ENCODE peak calls at places on chromosomes 3 and 15, in nine cellular contexts. One of them, this sample, is unnamed.

GRCh38 chr3:140198242-140198641 is 263.3 kb downstream of the CLSTN2 start:
- DNase-seq in stimulated activated CD4-positive, alpha-beta T cell treated with anti-CD3 and anti-CD28 coated beads, Interleukin-4, amount 100 ng/mL, for 24 hours: no peak
- DNase-seq in adrenal gland: no peak
- DNase-seq in posterior cingulate gyrus: peak; percentile 95
- DNase-seq in CD14-positive monocyte: no peak
- DNase-seq in lung microvascular endothelial cell: no peak
- DNase-seq in NCI-H2171: peak; percentile 18
- DNase-seq in stimulated activated effector memory CD8-positive, alpha-beta T cell treated with anti-CD3 and anti-CD28 coated beads, Interleukin-12 subunit alpha, Interleukin-12 subunit beta, amount 100 ng/mL, for 72 hours: no peak
- DNase-seq in AML-193: no peak
- DNase-seq in this sample: no peak

GRCh38 chr15:73927476-73928240 is 1.4 kb downstream of the LOXL1 start:
- DNase-seq in stimulated activated CD4-positive, alpha-beta T cell treated with anti-CD3 and anti-CD28 coated beads, Interleukin-4, amount 100 ng/mL, for 24 hours: peak; percentile 76
- DNase-seq in adrenal gland: peak; percentile 35
- DNase-seq in stimulated activated effector memory CD8-positive, alpha-beta T cell treated with anti-CD3 and anti-CD28 coated beads, Interleukin-12 subunit alpha, Interleukin-12 subunit beta, amount 100 ng/mL, for 72 hours: peak; percentile 81
- DNase-seq in lung microvascular endothelial cell: peak; percentile 27
- DNase-seq in posterior cingulate gyrus: peak; percentile 85
- DNase-seq in NCI-H2171: peak; percentile 71
- DNase-seq in AML-193: no peak
- DNase-seq in CD14-positive monocyte: peak; percentile 61
- DNase-seq in this sample: peak; percentile 49

GRCh38 chr3:141230293-141230692 is 1.3 kb upstream of the PXYLP1 start:
- DNase-seq in lung microvascular endothelial cell: no peak
- DNase-seq in adrenal gland: no peak
- DNase-seq in posterior cingulate gyrus: no peak
- DNase-seq in stimulated activated effector memory CD8-positive, alpha-beta T cell treated with anti-CD3 and anti-CD28 coated beads, Interleukin-12 subunit alpha, Interleukin-12 subunit beta, amount 100 ng/mL, for 72 hours: no peak
- DNase-seq in AML-193: no peak
- DNase-seq in stimulated activated CD4-positive, alpha-beta T cell treated with anti-CD3 and anti-CD28 coated beads, Interleukin-4, amount 100 ng/mL, for 24 hours: no peak
- DNase-seq in NCI-H2171: no peak
- DNase-seq in CD14-positive monocyte: no peak
- DNase-seq in this sample: no peak

GRCh38 chr3:23999012-23999641 is 54.0 kb downstream of the NR1D2 start:
- DNase-seq in stimulated activated CD4-positive, alpha-beta T cell treated with anti-CD3 and anti-CD28 coated beads, Interleukin-4, amount 100 ng/mL, for 24 hours: peak; percentile 70
- DNase-seq in lung microvascular endothelial cell: peak; percentile 56
- DNase-seq in posterior cingulate gyrus: peak; percentile 96
- DNase-seq in CD14-positive monocyte: peak; percentile 54
- DNase-seq in adrenal gland: peak; percentile 63
- DNase-seq in NCI-H2171: no peak
- DNase-seq in stimulated activated effector memory CD8-positive, alpha-beta T cell treated with anti-CD3 and anti-CD28 coated beads, Interleukin-12 subunit alpha, Interleukin-12 subunit beta, amount 100 ng/mL, for 72 hours: peak; percentile 59
- DNase-seq in AML-193: peak; percentile 45
- DNase-seq in this sample: peak; percentile 35

GRCh38 chr3:197367081-197367780 is 68.8 kb upstream of the DLG1 start:
- DNase-seq in adrenal gland: peak; percentile 54
- DNase-seq in lung microvascular endothelial cell: no peak
- DNase-seq in CD14-positive monocyte: no peak
- DNase-seq in posterior cingulate gyrus: peak; percentile 88
- DNase-seq in stimulated activated effector memory CD8-positive, alpha-beta T cell treated with anti-CD3 and anti-CD28 coated beads, Interleukin-12 subunit alpha, Interleukin-12 subunit beta, amount 100 ng/mL, for 72 hours: no peak
- DNase-seq in NCI-H2171: no peak
- DNase-seq in AML-193: no peak
- DNase-seq in stimulated activated CD4-positive, alpha-beta T cell treated with anti-CD3 and anti-CD28 coated beads, Interleukin-4, amount 100 ng/mL, for 24 hours: no peak
- DNase-seq in this sample: peak; percentile 10

GRCh38 chr3:14511623-14511965 is 28.5 kb downstream of the GRIP2 start:
- DNase-seq in lung microvascular endothelial cell: no peak
- DNase-seq in NCI-H2171: no peak
- DNase-seq in AML-193: no peak
- DNase-seq in adrenal gland: no peak
- DNase-seq in posterior cingulate gyrus: no peak
- DNase-seq in stimulated activated CD4-positive, alpha-beta T cell treated with anti-CD3 and anti-CD28 coated beads, Interleukin-4, amount 100 ng/mL, for 24 hours: no peak
- DNase-seq in CD14-positive monocyte: no peak
- DNase-seq in stimulated activated effector memory CD8-positive, alpha-beta T cell treated with anti-CD3 and anti-CD28 coated beads, Interleukin-12 subunit alpha, Interleukin-12 subunit beta, amount 100 ng/mL, for 72 hours: no peak
- DNase-seq in this sample: no peak

GRCh38 chr15:40859206-40859851 is 14.7 kb downstream of the RHOV start:
- DNase-seq in adrenal gland: peak; percentile 79
- DNase-seq in stimulated activated effector memory CD8-positive, alpha-beta T cell treated with anti-CD3 and anti-CD28 coated beads, Interleukin-12 subunit alpha, Interleukin-12 subunit beta, amount 100 ng/mL, for 72 hours: peak; percentile 82
- DNase-seq in lung microvascular endothelial cell: peak; percentile 83
- DNase-seq in posterior cingulate gyrus: peak; percentile 93
- DNase-seq in AML-193: peak; percentile 59
- DNase-seq in stimulated activated CD4-positive, alpha-beta T cell treated with anti-CD3 and anti-CD28 coated beads, Interleukin-4, amount 100 ng/mL, for 24 hours: peak; percentile 87
- DNase-seq in NCI-H2171: no peak
- DNase-seq in CD14-positive monocyte: peak; percentile 59
- DNase-seq in this sample: peak; percentile 88

GRCh38 chr15:70236306-70237103 is 138.8 kb upstream of the TLE3 start:
- DNase-seq in AML-193: no peak
- DNase-seq in CD14-positive monocyte: peak; percentile 39
- DNase-seq in stimulated activated effector memory CD8-positive, alpha-beta T cell treated with anti-CD3 and anti-CD28 coated beads, Interleukin-12 subunit alpha, Interleukin-12 subunit beta, amount 100 ng/mL, for 72 hours: no peak
- DNase-seq in adrenal gland: no peak
- DNase-seq in posterior cingulate gyrus: peak; percentile 13
- DNase-seq in stimulated activated CD4-positive, alpha-beta T cell treated with anti-CD3 and anti-CD28 coated beads, Interleukin-4, amount 100 ng/mL, for 24 hours: no peak
- DNase-seq in lung microvascular endothelial cell: peak; percentile 77
- DNase-seq in NCI-H2171: no peak
- DNase-seq in this sample: no peak

GRCh38 chr15:88193415-88193814 is 63.1 kb downstream of the NTRK3 start:
- DNase-seq in NCI-H2171: no peak
- DNase-seq in posterior cingulate gyrus: no peak
- DNase-seq in AML-193: no peak
- DNase-seq in adrenal gland: no peak
- DNase-seq in CD14-positive monocyte: no peak
- DNase-seq in stimulated activated effector memory CD8-positive, alpha-beta T cell treated with anti-CD3 and anti-CD28 coated beads, Interleukin-12 subunit alpha, Interleukin-12 subunit beta, amount 100 ng/mL, for 72 hours: no peak
- DNase-seq in lung microvascular endothelial cell: no peak
- DNase-seq in stimulated activated CD4-positive, alpha-beta T cell treated with anti-CD3 and anti-CD28 coated beads, Interleukin-4, amount 100 ng/mL, for 24 hours: no peak
- DNase-seq in this sample: peak; percentile 21

GRCh38 chr15:100703032-100703578 is 100.7 kb downstream of the ASB7 start:
- DNase-seq in AML-193: no peak
- DNase-seq in adrenal gland: no peak
- DNase-seq in NCI-H2171: no peak
- DNase-seq in stimulated activated CD4-positive, alpha-beta T cell treated with anti-CD3 and anti-CD28 coated beads, Interleukin-4, amount 100 ng/mL, for 24 hours: no peak
- DNase-seq in stimulated activated effector memory CD8-positive, alpha-beta T cell treated with anti-CD3 and anti-CD28 coated beads, Interleukin-12 subunit alpha, Interleukin-12 subunit beta, amount 100 ng/mL, for 72 hours: no peak
- DNase-seq in CD14-positive monocyte: peak; percentile 10
- DNase-seq in lung microvascular endothelial cell: peak; percentile 90
- DNase-seq in posterior cingulate gyrus: no peak
- DNase-seq in this sample: no peak

GRCh38 chr3:30578986-30579579 is 27.3 kb upstream of the TGFBR2 start:
- DNase-seq in NCI-H2171: no peak
- DNase-seq in posterior cingulate gyrus: no peak
- DNase-seq in stimulated activated CD4-positive, alpha-beta T cell treated with anti-CD3 and anti-CD28 coated beads, Interleukin-4, amount 100 ng/mL, for 24 hours: no peak
- DNase-seq in lung microvascular endothelial cell: no peak
- DNase-seq in adrenal gland: no peak
- DNase-seq in stimulated activated effector memory CD8-positive, alpha-beta T cell treated with anti-CD3 and anti-CD28 coated beads, Interleukin-12 subunit alpha, Interleukin-12 subunit beta, amount 100 ng/mL, for 72 hours: no peak
- DNase-seq in AML-193: no peak
- DNase-seq in CD14-positive monocyte: no peak
- DNase-seq in this sample: no peak

GRCh38 chr15:27234593-27234992 is 263.6 kb downstream of the GABRG3 start:
- DNase-seq in stimulated activated effector memory CD8-positive, alpha-beta T cell treated with anti-CD3 and anti-CD28 coated beads, Interleukin-12 subunit alpha, Interleukin-12 subunit beta, amount 100 ng/mL, for 72 hours: no peak
- DNase-seq in stimulated activated CD4-positive, alpha-beta T cell treated with anti-CD3 and anti-CD28 coated beads, Interleukin-4, amount 100 ng/mL, for 24 hours: no peak
- DNase-seq in adrenal gland: no peak
- DNase-seq in lung microvascular endothelial cell: no peak
- DNase-seq in AML-193: no peak
- DNase-seq in CD14-positive monocyte: no peak
- DNase-seq in NCI-H2171: no peak
- DNase-seq in posterior cingulate gyrus: no peak
- DNase-seq in this sample: no peak

GRCh38 chr15:44736261-44736765 is at the start of gene TRIM69:
- DNase-seq in NCI-H2171: no peak
- DNase-seq in stimulated activated CD4-positive, alpha-beta T cell treated with anti-CD3 and anti-CD28 coated beads, Interleukin-4, amount 100 ng/mL, for 24 hours: no peak
- DNase-seq in posterior cingulate gyrus: no peak
- DNase-seq in AML-193: no peak
- DNase-seq in stimulated activated effector memory CD8-positive, alpha-beta T cell treated with anti-CD3 and anti-CD28 coated beads, Interleukin-12 subunit alpha, Interleukin-12 subunit beta, amount 100 ng/mL, for 72 hours: no peak
- DNase-seq in adrenal gland: no peak
- DNase-seq in CD14-positive monocyte: no peak
- DNase-seq in lung microvascular endothelial cell: no peak
- DNase-seq in this sample: no peak

GRCh38 chr3:75978686-75979085 is 193.3 kb upstream of the ZNF717 start:
- DNase-seq in stimulated activated CD4-positive, alpha-beta T cell treated with anti-CD3 and anti-CD28 coated beads, Interleukin-4, amount 100 ng/mL, for 24 hours: no peak
- DNase-seq in adrenal gland: no peak
- DNase-seq in NCI-H2171: no peak
- DNase-seq in AML-193: no peak
- DNase-seq in stimulated activated effector memory CD8-positive, alpha-beta T cell treated with anti-CD3 and anti-CD28 coated beads, Interleukin-12 subunit alpha, Interleukin-12 subunit beta, amount 100 ng/mL, for 72 hours: no peak
- DNase-seq in CD14-positive monocyte: no peak
- DNase-seq in lung microvascular endothelial cell: no peak
- DNase-seq in posterior cingulate gyrus: no peak
- DNase-seq in this sample: no peak

GRCh38 chr3:118970819-118971218 is 63.8 kb downstream of the IGSF11 start:
- DNase-seq in stimulated activated effector memory CD8-positive, alpha-beta T cell treated with anti-CD3 and anti-CD28 coated beads, Interleukin-12 subunit alpha, Interleukin-12 subunit beta, amount 100 ng/mL, for 72 hours: no peak
- DNase-seq in adrenal gland: no peak
- DNase-seq in stimulated activated CD4-positive, alpha-beta T cell treated with anti-CD3 and anti-CD28 coated beads, Interleukin-4, amount 100 ng/mL, for 24 hours: no peak
- DNase-seq in AML-193: no peak
- DNase-seq in CD14-positive monocyte: no peak
- DNase-seq in lung microvascular endothelial cell: no peak
- DNase-seq in NCI-H2171: peak; percentile 66
- DNase-seq in posterior cingulate gyrus: peak; percentile 87
- DNase-seq in this sample: no peak

GRCh38 chr15:40399370-40399769 is 6.2 kb upstream of the IVD start:
- DNase-seq in posterior cingulate gyrus: no peak
- DNase-seq in adrenal gland: no peak
- DNase-seq in stimulated activated effector memory CD8-positive, alpha-beta T cell treated with anti-CD3 and anti-CD28 coated beads, Interleukin-12 subunit alpha, Interleukin-12 subunit beta, amount 100 ng/mL, for 72 hours: no peak
- DNase-seq in stimulated activated CD4-positive, alpha-beta T cell treated with anti-CD3 and anti-CD28 coated beads, Interleukin-4, amount 100 ng/mL, for 24 hours: no peak
- DNase-seq in AML-193: no peak
- DNase-seq in lung microvascular endothelial cell: no peak
- DNase-seq in CD14-positive monocyte: no peak
- DNase-seq in NCI-H2171: no peak
- DNase-seq in this sample: no peak

GRCh38 chr3:171156455-171157005 is 130.0 kb upstream of the SLC2A2 start:
- DNase-seq in adrenal gland: no peak
- DNase-seq in stimulated activated effector memory CD8-positive, alpha-beta T cell treated with anti-CD3 and anti-CD28 coated beads, Interleukin-12 subunit alpha, Interleukin-12 subunit beta, amount 100 ng/mL, for 72 hours: no peak
- DNase-seq in NCI-H2171: no peak
- DNase-seq in lung microvascular endothelial cell: no peak
- DNase-seq in AML-193: no peak
- DNase-seq in stimulated activated CD4-positive, alpha-beta T cell treated with anti-CD3 and anti-CD28 coated beads, Interleukin-4, amount 100 ng/mL, for 24 hours: no peak
- DNase-seq in posterior cingulate gyrus: peak; percentile 80
- DNase-seq in CD14-positive monocyte: no peak
- DNase-seq in this sample: no peak

GRCh38 chr3:13879946-13880810 is at the start of gene WNT7A:
- DNase-seq in lung microvascular endothelial cell: peak; percentile 17
- DNase-seq in stimulated activated CD4-positive, alpha-beta T cell treated with anti-CD3 and anti-CD28 coated beads, Interleukin-4, amount 100 ng/mL, for 24 hours: peak; percentile 67
- DNase-seq in posterior cingulate gyrus: peak; percentile 91
- DNase-seq in CD14-positive monocyte: peak; percentile 22
- DNase-seq in adrenal gland: no peak
- DNase-seq in NCI-H2171: peak; percentile 10
- DNase-seq in AML-193: no peak
- DNase-seq in stimulated activated effector memory CD8-positive, alpha-beta T cell treated with anti-CD3 and anti-CD28 coated beads, Interleukin-12 subunit alpha, Interleukin-12 subunit beta, amount 100 ng/mL, for 72 hours: no peak
- DNase-seq in this sample: peak; percentile 41

GRCh38 chr3:171028779-171029232 is 2.3 kb upstream of the SLC2A2 start:
- DNase-seq in NCI-H2171: no peak
- DNase-seq in adrenal gland: no peak
- DNase-seq in CD14-positive monocyte: no peak
- DNase-seq in lung microvascular endothelial cell: no peak
- DNase-seq in posterior cingulate gyrus: no peak
- DNase-seq in stimulated activated effector memory CD8-positive, alpha-beta T cell treated with anti-CD3 and anti-CD28 coated beads, Interleukin-12 subunit alpha, Interleukin-12 subunit beta, amount 100 ng/mL, for 72 hours: no peak
- DNase-seq in AML-193: no peak
- DNase-seq in stimulated activated CD4-positive, alpha-beta T cell treated with anti-CD3 and anti-CD28 coated beads, Interleukin-4, amount 100 ng/mL, for 24 hours: no peak
- DNase-seq in this sample: no peak

GRCh38 chr3:48784426-48785120 is 63.1 kb downstream of the PRKAR2A start:
- DNase-seq in posterior cingulate gyrus: no peak
- DNase-seq in stimulated activated CD4-positive, alpha-beta T cell treated with anti-CD3 and anti-CD28 coated beads, Interleukin-4, amount 100 ng/mL, for 24 hours: no peak
- DNase-seq in AML-193: no peak
- DNase-seq in CD14-positive monocyte: no peak
- DNase-seq in adrenal gland: no peak
- DNase-seq in lung microvascular endothelial cell: no peak
- DNase-seq in NCI-H2171: no peak
- DNase-seq in stimulated activated effector memory CD8-positive, alpha-beta T cell treated with anti-CD3 and anti-CD28 coated beads, Interleukin-12 subunit alpha, Interleukin-12 subunit beta, amount 100 ng/mL, for 72 hours: no peak
- DNase-seq in this sample: no peak

GRCh38 chr3:66778107-66778506 is 220.0 kb upstream of the KBTBD8 start:
- DNase-seq in AML-193: no peak
- DNase-seq in lung microvascular endothelial cell: no peak
- DNase-seq in posterior cingulate gyrus: no peak
- DNase-seq in adrenal gland: no peak
- DNase-seq in stimulated activated CD4-positive, alpha-beta T cell treated with anti-CD3 and anti-CD28 coated beads, Interleukin-4, amount 100 ng/mL, for 24 hours: no peak
- DNase-seq in CD14-positive monocyte: no peak
- DNase-seq in stimulated activated effector memory CD8-positive, alpha-beta T cell treated with anti-CD3 and anti-CD28 coated beads, Interleukin-12 subunit alpha, Interleukin-12 subunit beta, amount 100 ng/mL, for 72 hours: no peak
- DNase-seq in NCI-H2171: no peak
- DNase-seq in this sample: no peak

GRCh38 chr3:117433439-117433838 is 723.9 kb downstream of the TUSC7 start:
- DNase-seq in stimulated activated CD4-positive, alpha-beta T cell treated with anti-CD3 and anti-CD28 coated beads, Interleukin-4, amount 100 ng/mL, for 24 hours: no peak
- DNase-seq in lung microvascular endothelial cell: no peak
- DNase-seq in adrenal gland: no peak
- DNase-seq in posterior cingulate gyrus: no peak
- DNase-seq in stimulated activated effector memory CD8-positive, alpha-beta T cell treated with anti-CD3 and anti-CD28 coated beads, Interleukin-12 subunit alpha, Interleukin-12 subunit beta, amount 100 ng/mL, for 72 hours: no peak
- DNase-seq in NCI-H2171: no peak
- DNase-seq in CD14-positive monocyte: no peak
- DNase-seq in AML-193: no peak
- DNase-seq in this sample: no peak

GRCh38 chr3:42461762-42462161 is 40.7 kb upstream of the VIPR1 start:
- DNase-seq in stimulated activated effector memory CD8-positive, alpha-beta T cell treated with anti-CD3 and anti-CD28 coated beads, Interleukin-12 subunit alpha, Interleukin-12 subunit beta, amount 100 ng/mL, for 72 hours: no peak
- DNase-seq in NCI-H2171: no peak
- DNase-seq in stimulated activated CD4-positive, alpha-beta T cell treated with anti-CD3 and anti-CD28 coated beads, Interleukin-4, amount 100 ng/mL, for 24 hours: no peak
- DNase-seq in AML-193: no peak
- DNase-seq in posterior cingulate gyrus: no peak
- DNase-seq in lung microvascular endothelial cell: no peak
- DNase-seq in CD14-positive monocyte: no peak
- DNase-seq in adrenal gland: no peak
- DNase-seq in this sample: no peak

GRCh38 chr3:184085389-184085852 is 11.4 kb upstream of the HTR3E start:
- DNase-seq in stimulated activated CD4-positive, alpha-beta T cell treated with anti-CD3 and anti-CD28 coated beads, Interleukin-4, amount 100 ng/mL, for 24 hours: no peak
- DNase-seq in AML-193: peak; percentile 58
- DNase-seq in stimulated activated effector memory CD8-positive, alpha-beta T cell treated with anti-CD3 and anti-CD28 coated beads, Interleukin-12 subunit alpha, Interleukin-12 subunit beta, amount 100 ng/mL, for 72 hours: no peak
- DNase-seq in NCI-H2171: no peak
- DNase-seq in adrenal gland: no peak
- DNase-seq in posterior cingulate gyrus: no peak
- DNase-seq in CD14-positive monocyte: no peak
- DNase-seq in lung microvascular endothelial cell: peak; percentile 61
- DNase-seq in this sample: peak; percentile 21